ENCODE peak calls at places on chromosomes 11 and 22, in five cellular contexts. Z, V, Y, U and L are unnamed samples. For H3K4me1, the result is how much of the 10 kb centered on the place peaks cover.

GRCh38 chr22:32788884-32789624 is 12.5 kb upstream of the TIMP3 start:
- DNase-seq in Z (peak), V (no peak), U (no peak), Y (no peak), L (no peak)

GRCh38 chr11:62546244-62546936 is at the start of gene AHNAK:
- DNase-seq in V (no peak), U (peak), Z (no peak), Y (peak), L (peak)

GRCh38 chr11:126716456-126717083 is 284.0 kb downstream of the KIRREL3 start:
- DNase-seq in V (no peak), Y (peak), Z (peak), U (peak), L (peak)

GRCh38 chr11:6932150-6932549 is 5.9 kb downstream of the ZNF215 start:
- DNase-seq in Y (no peak), U (no peak), Z (no peak), V (no peak), L (no peak)

GRCh38 chr11:65791719-65792213 is 4.9 kb downstream of the OVOL1 start:
- DNase-seq in V (peak), Y (no peak), U (no peak), Z (no peak), L (no peak)

GRCh38 chr22:45612451-45612901 is 59.2 kb upstream of the ATXN10 start:
- DNase-seq in Z (no peak), Y (no peak), V (no peak), U (no peak), L (no peak)

GRCh38 chr11:45087301-45087700 is 59.1 kb upstream of the PRDM11 start:
- DNase-seq in U (no peak), V (no peak), Y (no peak), Z (no peak), L (no peak)

GRCh38 chr11:5605849-5606248 is 9.4 kb downstream of the TRIM6 start:
- DNase-seq in Y (no peak), U (no peak), Z (no peak), V (no peak), L (no peak)

GRCh38 chr22:49212466-49212865 is 615.2 kb downstream of the BRD1 start:
- DNase-seq in Z (no peak), U (no peak), V (no peak), Y (peak), L (no peak)

GRCh38 chr11:15677181-15677580 is 562.5 kb downstream of the INSC start:
- DNase-seq in Y (no peak), V (no peak), U (no peak), Z (no peak), L (no peak)

GRCh38 chr11:1460396-1460795 is 26.2 kb downstream of the MOB2 start:
- DNase-seq in U (no peak), Y (no peak), V (no peak), Z (no peak), L (no peak)

GRCh38 chr22:36790648-36791047 is 14.7 kb upstream of the IFT27 start:
- DNase-seq in Y (no peak), V (no peak), Z (no peak), U (no peak), L (no peak)

GRCh38 chr11:26571861-26572654 is at the start of gene MUC15:
- DNase-seq in Y (no peak), U (no peak), Z (no peak), V (no peak), L (peak)

GRCh38 chr22:49564666-49565515 is 262.8 kb downstream of the BRD1 start:
- DNase-seq in V (no peak), Y (peak), Z (no peak), U (no peak), L (no peak)

GRCh38 chr11:72703281-72704008 is 29.2 kb upstream of the PDE2A start:
- DNase-seq in U (peak), Y (no peak), V (no peak), Z (no peak), L (no peak)

GRCh38 chr11:35683728-35684339 is 21.3 kb downstream of the TRIM44 start:
- DNase-seq in V (no peak), U (no peak), Y (no peak), Z (no peak), L (no peak)

GRCh38 chr22:44894782-44895181 is 115.0 kb downstream of the PHF21B start:
- DNase-seq in V (no peak), Y (no peak), U (no peak), Z (no peak), L (no peak)

GRCh38 chr11:76745561-76746207 is 37.5 kb upstream of the TSKU start:
- DNase-seq in V (no peak), U (peak), Z (no peak), Y (no peak), L (no peak)

GRCh38 chr11:58067685-58068084 is 36.9 kb downstream of the OR6Q1 start:
- DNase-seq in V (no peak), Z (no peak), U (no peak), Y (no peak), L (no peak)

GRCh38 chr11:14554959-14555358 is 34.8 kb upstream of the PSMA1 start:
- DNase-seq in U (no peak), Z (no peak), V (no peak), Y (no peak), L (no peak)

GRCh38 chr11:104618949-104619348 is 279.3 kb downstream of the CASP12 start:
- DNase-seq in Y (no peak), V (no peak), U (no peak), Z (no peak), L (no peak)

GRCh38 chr22:30453731-30454510 is 17.9 kb downstream of the SEC14L3 start:
- DNase-seq in Z (no peak), V (no peak), Y (no peak), U (no peak), L (peak)

GRCh38 chr11:13183094-13183825 is 94.3 kb upstream of the BMAL1 start:
- DNase-seq in Y (no peak), Z (peak), U (no peak), V (no peak), L (peak)

GRCh38 chr22:48950151-48950915 is 877.3 kb downstream of the BRD1 start:
- DNase-seq in Y (peak), U (no peak), V (no peak), Z (no peak), L (no peak)

GRCh38 chr22:30210235-30210831 is 36.2 kb downstream of the LIF start:
- DNase-seq in Y (no peak), Z (peak), U (no peak), V (no peak), L (no peak)

GRCh38 chr11:133318221-133318620 is 214.1 kb downstream of the OPCML start:
- DNase-seq in Y (no peak), V (no peak), Z (no peak), U (no peak), L (peak)

GRCh38 chr11:106457727-106458126 is 380.3 kb downstream of the AASDHPPT start:
- DNase-seq in V (no peak), Z (peak), Y (no peak), U (no peak), L (no peak)

GRCh38 chr11:68120212-68121066 is 749 bp downstream of the CHKA start:
- DNase-seq in Y (no peak), V (peak), U (peak), Z (peak), L (peak)

GRCh38 chr11:126658306-126659056 is 303.0 kb downstream of the ST3GAL4 start:
- DNase-seq in Y (no peak), U (no peak), V (no peak), Z (no peak), L (no peak)

GRCh38 chr11:14566331-14567063 is 46.3 kb upstream of the PSMA1 start:
- DNase-seq in V (no peak), U (no peak), Z (peak), Y (no peak), L (no peak)

GRCh38 chr22:23183107-23183698 is 2.9 kb downstream of the BCR start:
- DNase-seq in Z (peak), U (peak), V (no peak), Y (peak), L (peak)
- H3K4me1 ChIP-seq in Z (half or more), U (half or more), V (under half), Y (under half), L (half or more)

DNA sequence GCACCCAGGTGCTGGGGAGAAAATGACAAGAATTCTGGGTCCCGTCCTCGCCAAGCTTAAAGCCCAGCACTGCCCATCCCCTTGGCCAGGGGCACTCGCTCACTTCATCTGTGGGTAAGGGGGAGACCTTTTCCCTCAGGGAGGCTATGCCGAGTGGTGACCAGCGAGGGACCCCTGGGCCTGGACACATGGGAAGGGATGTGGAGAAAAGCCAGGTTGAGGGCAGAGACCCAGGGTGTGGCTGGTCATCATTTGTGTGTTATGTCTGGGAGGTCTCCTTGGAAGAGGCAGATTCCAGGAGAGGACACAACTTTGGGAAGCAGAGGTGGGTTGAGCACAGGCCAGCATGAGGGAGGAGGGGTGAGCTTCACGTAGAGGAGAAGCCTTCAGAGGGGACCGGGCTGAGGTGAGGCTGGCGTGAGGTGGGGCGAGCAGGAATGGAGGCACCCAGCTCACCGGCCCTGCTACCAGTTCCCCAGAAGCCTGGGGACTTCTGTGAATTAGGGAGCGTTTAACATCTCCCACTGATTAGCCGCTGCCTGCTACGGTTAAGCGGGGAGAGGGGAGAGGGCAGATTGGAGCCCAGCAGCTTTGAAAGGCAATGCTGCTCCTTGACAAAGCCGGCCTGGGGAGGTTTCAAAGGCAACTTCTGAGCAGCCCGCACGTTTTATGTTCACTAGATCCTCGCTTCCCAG is 25.8 kb upstream of the NECTIN1 start:
- DNase-seq in Y (no peak), V (no peak), U (no peak), Z (no peak), L (no peak)
- H3K27ac ChIP-seq in Y (no peak), V (no peak), U (no peak), Z (no peak), L (no peak)

DNA sequence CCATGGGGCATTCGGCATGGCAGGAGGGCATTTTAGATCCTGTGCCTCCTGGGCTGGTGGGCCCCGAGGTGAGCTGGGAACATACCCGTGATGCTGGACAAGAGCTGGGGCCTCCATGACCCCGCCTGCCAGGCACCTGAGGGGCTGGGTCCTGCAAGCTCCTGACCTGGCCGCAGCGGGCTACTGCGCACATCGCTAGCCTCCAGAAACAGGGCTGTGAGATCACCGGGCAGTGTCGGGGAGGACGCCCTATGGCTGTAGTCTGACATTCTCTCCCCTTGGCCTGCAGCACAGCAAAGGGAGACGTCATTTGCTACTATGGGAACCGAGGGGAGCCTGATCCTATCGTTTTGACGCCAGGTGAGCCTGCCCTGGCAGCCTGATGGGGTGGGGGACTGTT is 24.4 kb upstream of the DGCR8 start:
- DNase-seq in V (no peak), Y (no peak), U (no peak), Z (no peak), L (no peak)
- TF ChIP-seq CREB1 in V (no peak), Y (no peak), U (no peak), Z (no peak), L (no peak)

GRCh38 chr22:21922370-21923162 is 30.1 kb downstream of the PPM1F start:
- DNase-seq in U (no peak), Y (no peak), Z (no peak), V (no peak), L (no peak)
- H3K4me1 ChIP-seq in U (under half), Y (under half), Z (under half), V (under half), L (half or more)

GRCh38 chr11:130635937-130636336 is 187.5 kb downstream of the ADAMTS15 start:
- DNase-seq in U (no peak), V (no peak), Z (no peak), Y (no peak), L (no peak)

GRCh38 chr11:130638624-130639023 is 190.2 kb downstream of the ADAMTS15 start:
- DNase-seq in U (no peak), Y (no peak), Z (no peak), V (no peak), L (no peak)

GRCh38 chr11:130638048-130638447 is 189.6 kb downstream of the ADAMTS15 start:
- DNase-seq in Y (no peak), U (no peak), Z (no peak), V (no peak), L (no peak)

GRCh38 chr11:130637566-130637965 is 189.1 kb downstream of the ADAMTS15 start:
- DNase-seq in Y (no peak), Z (no peak), U (no peak), V (no peak), L (no peak)

DNA sequence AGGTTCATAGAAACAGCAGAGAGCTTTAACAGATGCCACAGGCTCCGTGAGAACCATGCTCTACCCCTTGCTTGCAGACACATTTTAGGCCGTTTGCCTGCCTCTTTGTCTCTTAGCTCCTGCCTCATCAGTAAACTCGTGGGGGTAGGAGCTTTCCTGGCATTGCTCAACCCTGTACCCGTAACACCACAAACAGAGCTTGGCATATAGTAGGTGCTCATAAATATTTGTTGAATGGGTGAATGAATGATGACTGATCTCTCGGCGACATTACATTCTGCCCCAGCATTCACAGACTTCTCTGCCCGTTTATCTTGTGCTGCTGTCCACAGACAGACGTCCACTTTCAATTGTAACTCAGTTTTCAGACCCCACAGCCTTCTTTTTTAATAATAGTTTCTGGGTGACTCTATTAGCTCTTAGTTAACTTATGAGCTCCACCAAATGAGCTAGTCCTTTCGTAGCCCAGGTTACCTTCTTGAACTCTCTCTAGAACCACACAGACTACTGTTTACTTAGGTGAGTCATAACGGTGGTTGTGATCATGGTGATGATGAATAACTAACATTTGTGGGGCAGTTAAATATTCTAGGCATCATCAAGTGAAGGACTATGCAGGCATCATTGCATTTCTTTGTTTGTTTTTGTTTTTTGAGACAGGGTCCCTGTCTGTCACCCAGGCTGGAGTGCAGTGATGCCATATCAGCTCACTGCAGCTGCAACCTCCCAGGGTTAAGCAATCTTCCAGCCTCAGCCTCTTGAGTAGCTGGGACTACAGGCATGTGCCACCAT is 188.4 kb downstream of the ADAMTS15 start:
- DNase-seq in Y (no peak), V (no peak), Z (peak), U (no peak), L (no peak)
- H3K27ac ChIP-seq in Y (no peak), V (no peak), Z (no peak), U (no peak), L (no peak)

DNA sequence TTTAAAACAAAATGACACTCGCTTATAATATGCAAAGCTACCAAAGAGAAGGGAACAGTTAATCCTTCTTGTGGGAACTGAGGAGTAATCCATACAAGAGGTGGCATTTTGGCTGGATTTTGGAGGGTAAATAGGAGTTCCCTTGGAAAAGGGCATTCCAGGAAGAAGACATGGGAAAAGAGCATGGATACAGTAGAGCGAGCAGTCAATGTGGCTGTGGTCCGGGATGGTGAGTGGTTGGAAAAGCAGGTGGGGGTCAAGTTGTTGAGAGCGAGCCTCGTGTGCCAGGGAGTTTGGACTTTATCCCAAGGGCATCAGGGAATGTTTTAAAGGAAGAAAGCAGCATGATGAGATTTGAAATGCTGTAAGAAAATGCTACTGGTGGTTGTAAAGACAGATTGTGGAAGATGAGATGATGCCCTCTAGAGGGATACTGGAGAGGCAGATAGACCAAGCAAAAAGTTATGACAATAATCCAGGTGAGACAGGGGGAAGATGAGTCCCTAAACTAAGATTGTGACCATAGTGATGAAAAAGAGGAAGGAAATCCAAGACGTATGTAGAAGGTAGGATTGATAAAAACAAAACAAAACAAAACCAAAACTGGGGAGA is 3.8 kb upstream of the MMP7 start:
- DNase-seq in V (no peak), U (no peak), Y (no peak), Z (peak), L (no peak)
- TF ChIP-seq CREB1 in V (no peak), U (no peak), Y (no peak), Z (no peak), L (no peak)

GRCh38 chr22:35148381-35148780 is 82.4 kb downstream of the ISX start:
- DNase-seq in V (no peak), Y (no peak), U (no peak), Z (no peak), L (no peak)

GRCh38 chr22:35154937-35155387 is 89.0 kb downstream of the ISX start:
- DNase-seq in V (no peak), U (peak), Z (peak), Y (peak), L (peak)

GRCh38 chr22:35152316-35152715 is 86.4 kb downstream of the ISX start:
- DNase-seq in Z (no peak), U (no peak), Y (no peak), V (no peak), L (peak)

GRCh38 chr22:35150163-35151107 is 84.5 kb downstream of the ISX start:
- DNase-seq in V (no peak), Y (peak), Z (peak), U (peak), L (peak)

GRCh38 chr22:35149149-35149548 is 83.2 kb downstream of the ISX start:
- DNase-seq in Y (no peak), Z (no peak), U (no peak), V (no peak), L (no peak)
- H3K4me1 ChIP-seq in Y (under half), Z (under half), U (under half), V (under half), L (under half)

DNA sequence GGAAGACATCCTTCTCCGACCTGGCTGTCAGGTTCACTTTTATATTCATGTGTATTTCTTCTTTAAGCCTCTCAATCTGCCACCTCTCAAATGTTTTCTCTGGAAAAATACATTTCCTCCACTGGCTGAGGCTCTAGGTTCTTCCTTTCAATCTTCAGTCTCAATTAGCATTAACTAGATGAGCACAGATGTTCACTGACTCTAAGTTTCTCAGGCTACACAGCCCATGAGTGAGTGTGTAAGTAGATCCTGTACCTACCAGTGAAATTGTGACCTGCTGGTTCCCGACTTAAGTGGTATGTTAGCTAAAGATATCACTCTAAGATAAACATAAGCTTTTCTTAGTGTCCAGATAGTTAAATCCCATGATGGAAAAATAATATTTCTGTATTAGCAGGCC is 206.9 kb downstream of the ADAMTS15 start:
- DNase-seq in Y (peak), Z (no peak), U (no peak), V (no peak), L (no peak)
- H3K27ac ChIP-seq in Y (no peak), Z (no peak), U (no peak), V (no peak), L (no peak)

GRCh38 chr11:108929241-108929640 is 264.4 kb downstream of the DDX10 start:
- DNase-seq in Y (no peak), V (no peak), U (no peak), Z (peak), L (no peak)
- TF ChIP-seq CREB1 in Y (no peak), V (no peak), U (no peak), Z (no peak), L (no peak)

GRCh38 chr11:95713428-95713827 is 76.2 kb downstream of the FAM76B start:
- DNase-seq in U (no peak), V (no peak), Y (no peak), Z (no peak), L (no peak)

GRCh38 chr11:95715777-95716241 is 73.8 kb downstream of the FAM76B start:
- DNase-seq in Y (no peak), V (peak), Z (peak), U (no peak), L (peak)

GRCh38 chr11:95714853-95715776 is 74.5 kb downstream of the FAM76B start:
- DNase-seq in Z (no peak), V (peak), Y (no peak), U (no peak), L (no peak)

GRCh38 chr11:95717314-95717713 is 72.3 kb downstream of the FAM76B start:
- DNase-seq in Y (no peak), V (no peak), Z (no peak), U (no peak), L (no peak)

DNA sequence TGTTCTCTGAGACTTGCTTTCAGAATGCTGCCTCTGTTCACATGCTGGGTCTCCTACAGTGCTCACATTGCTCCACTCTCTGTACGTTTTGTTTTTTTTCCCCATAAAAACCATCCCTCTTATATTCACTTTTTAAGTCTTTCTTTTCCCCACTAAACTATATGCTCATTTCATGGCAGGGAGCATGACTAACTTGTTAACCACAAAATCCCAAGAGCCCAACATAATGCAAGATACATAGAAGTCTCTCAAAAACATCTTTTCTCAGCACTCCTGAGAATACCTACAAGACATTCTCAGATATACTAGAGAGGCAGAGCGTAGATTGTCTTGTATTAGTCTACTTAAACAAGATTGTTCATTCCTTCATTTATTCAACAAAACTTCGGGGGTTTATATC is 73.3 kb downstream of the FAM76B start:
- DNase-seq in U (no peak), Z (no peak), V (no peak), Y (no peak), L (no peak)
- H3K4me1 ChIP-seq in U (under half), Z (under half), V (under half), Y (under half), L (under half)